ENCODE peak calls at places on chromosomes 3 and 15, in nine cellular contexts. G, N, A, I, B, X, J, F and V are unnamed samples.

GRCh38 chr15:27535445-27536129 is 563.5 kb downstream of the OCA2 start:
- DNase-seq in G (no peak), B (peak; percentile 89), X (no peak), F (no peak), I (no peak), J (no peak), N (no peak), A (no peak), V (no peak)

GRCh38 chr15:76678766-76679165 is 226.4 kb downstream of the SCAPER start:
- DNase-seq in B (no peak), I (peak; percentile 12), X (no peak), G (peak; percentile 61), A (peak; percentile 60), N (no peak), J (no peak), F (no peak), V (no peak)

GRCh38 chr15:91956026-91956723 is 102.7 kb downstream of the SLCO3A1 start:
- DNase-seq in F (no peak), I (peak; percentile 42), A (peak; percentile 35), G (peak; percentile 25), J (peak; percentile 93), B (peak; percentile 89), N (no peak), X (peak; percentile 48), V (peak; percentile 44)

GRCh38 chr3:125054436-125055164 is 1.2 kb downstream of the HEG1 start:
- DNase-seq in G (peak; percentile 53), X (no peak), F (peak; percentile 57), I (peak; percentile 53), N (no peak), B (no peak), A (peak; percentile 68), J (peak; percentile 43), V (peak; percentile 25)

GRCh38 chr3:129282727-129283327 is 4.2 kb downstream of the HMCES start:
- DNase-seq in B (peak; percentile 72), G (peak; percentile 81), A (peak; percentile 47), J (peak; percentile 53), X (no peak), N (no peak), I (no peak), F (no peak), V (peak; percentile 22)

GRCh38 chr3:76044601-76045600 is 259.6 kb upstream of the ZNF717 start:
- DNase-seq in A (peak; percentile 44), X (no peak), J (no peak), N (peak; percentile 23), B (peak; percentile 43), F (no peak), I (peak; percentile 54), G (no peak), V (peak; percentile 27)

GRCh38 chr3:138219255-138219654 is 32.2 kb downstream of the ARMC8 start:
- DNase-seq in J (no peak), N (no peak), F (no peak), I (no peak), A (no peak), G (no peak), X (no peak), B (no peak), V (no peak)

GRCh38 chr15:79918278-79918677 is 21.5 kb upstream of the MTHFS start:
- DNase-seq in F (no peak), X (no peak), A (no peak), I (peak; percentile 53), J (no peak), G (no peak), B (no peak), N (no peak), V (no peak)

GRCh38 chr3:126986001-126986400 is 3.1 kb downstream of the PLXNA1 start:
- DNase-seq in G (peak; percentile 50), A (peak; percentile 17), N (no peak), J (no peak), I (no peak), B (no peak), X (no peak), F (no peak), V (peak; percentile 64)

GRCh38 chr3:145849115-145849514 is 311.9 kb downstream of the PLOD2 start:
- DNase-seq in F (no peak), J (no peak), B (no peak), I (no peak), N (no peak), A (no peak), X (no peak), G (no peak), V (no peak)

GRCh38 chr3:187823802-187824201 is 78.5 kb upstream of the BCL6 start:
- DNase-seq in A (no peak), F (no peak), B (no peak), X (no peak), G (no peak), N (no peak), I (no peak), J (no peak), V (no peak)

GRCh38 chr15:68843425-68844311 is 23.0 kb upstream of the ANP32A start:
- DNase-seq in X (peak; percentile 42), I (peak; percentile 80), B (no peak), N (no peak), A (no peak), J (no peak), F (no peak), G (peak; percentile 20), V (peak; percentile 26)

GRCh38 chr3:38334656-38335055 is 11.9 kb upstream of the XYLB start:
- DNase-seq in J (no peak), B (no peak), F (no peak), G (peak; percentile 88), X (no peak), A (peak; percentile 60), I (no peak), N (no peak), V (peak; percentile 70)

GRCh38 chr3:7144696-7145308 is 283.9 kb downstream of the GRM7 start:
- DNase-seq in I (peak; percentile 80), X (peak; percentile 32), G (peak; percentile 1), J (peak; percentile 12), A (no peak), N (no peak), F (no peak), B (peak; percentile 12), V (peak; percentile 1)

DNA sequence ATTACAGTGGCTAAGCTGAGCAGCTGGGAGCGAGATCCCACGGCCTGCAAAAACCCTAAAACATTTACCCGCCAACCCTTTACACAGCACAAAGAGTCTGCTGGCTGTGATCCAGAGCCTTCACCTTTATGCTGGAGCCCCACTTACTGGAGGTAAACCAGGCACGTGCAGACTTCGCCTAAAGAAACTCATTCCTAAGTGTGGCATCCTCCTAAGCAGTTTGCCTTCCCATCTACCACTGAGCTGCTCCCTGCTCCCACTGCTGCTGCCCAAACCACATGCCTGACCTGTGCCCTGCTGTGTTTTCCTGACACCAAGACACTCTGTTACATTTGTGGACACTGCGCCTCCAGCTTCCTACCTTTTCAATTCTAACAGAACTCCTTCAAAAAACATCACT is 53.0 kb downstream of the CHSY1 start:
- DNase-seq in J (no peak), N (no peak), B (no peak), A (peak; percentile 48), G (peak; percentile 43), F (no peak), X (no peak), I (no peak), V (no peak)
- H3K4me3 ChIP-seq in J (no peak overlapping the region), N (no peak overlapping the region), B (no peak overlapping the region), A (no peak overlapping the region), G (no peak overlapping the region), F (no peak overlapping the region), X (no peak overlapping the region), I (no peak overlapping the region), V (no peak overlapping the region)

GRCh38 chr15:89315375-89315929 is 19.2 kb downstream of the POLG start:
- DNase-seq in A (no peak), F (no peak), N (no peak), B (no peak), X (no peak), G (no peak), J (no peak), I (no peak), V (no peak)
- H3K36me3 ChIP-seq in A (peaks cover 47% of the 10 kb centered on the region), F (no peaks in the 10 kb centered on the region), N (peaks cover 13% of the 10 kb centered on the region), B (peaks cover 22% of the 10 kb centered on the region), X (peaks cover 95% of the 10 kb centered on the region), G (peaks cover 10% of the 10 kb centered on the region), J (peaks cover 60% of the 10 kb centered on the region), I (no peaks in the 10 kb centered on the region), V (peaks cover 92% of the 10 kb centered on the region)

DNA sequence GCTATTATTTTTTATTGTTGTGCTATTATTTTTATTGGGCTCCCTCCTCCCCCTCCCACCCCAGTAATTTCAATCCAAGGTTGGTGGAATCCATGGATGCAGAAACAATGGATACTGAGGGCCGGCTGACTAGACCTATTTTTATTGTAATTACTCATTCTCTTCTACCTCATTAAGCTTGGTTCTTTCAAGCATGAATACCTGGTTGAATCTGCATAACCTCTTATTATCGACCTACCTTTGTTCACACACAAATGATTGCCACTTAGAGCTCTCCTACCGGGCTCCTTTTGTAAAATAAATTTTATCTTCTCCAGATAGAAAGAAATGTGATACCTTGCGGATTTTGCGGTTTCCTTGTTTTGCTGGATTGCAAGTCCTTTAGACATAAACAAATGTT is 31.6 kb downstream of the BTD start:
- DNase-seq in X (no peak), I (peak; percentile 25), F (no peak), J (no peak), A (no peak), B (no peak), G (no peak), N (no peak), V (no peak)
- H3K4me3 ChIP-seq in X (no peak overlapping the region), I (no peak overlapping the region), F (no peak overlapping the region), J (no peak overlapping the region), A (no peak overlapping the region), B (no peak overlapping the region), G (no peak overlapping the region), N (no peak overlapping the region), V (no peak overlapping the region)

DNA sequence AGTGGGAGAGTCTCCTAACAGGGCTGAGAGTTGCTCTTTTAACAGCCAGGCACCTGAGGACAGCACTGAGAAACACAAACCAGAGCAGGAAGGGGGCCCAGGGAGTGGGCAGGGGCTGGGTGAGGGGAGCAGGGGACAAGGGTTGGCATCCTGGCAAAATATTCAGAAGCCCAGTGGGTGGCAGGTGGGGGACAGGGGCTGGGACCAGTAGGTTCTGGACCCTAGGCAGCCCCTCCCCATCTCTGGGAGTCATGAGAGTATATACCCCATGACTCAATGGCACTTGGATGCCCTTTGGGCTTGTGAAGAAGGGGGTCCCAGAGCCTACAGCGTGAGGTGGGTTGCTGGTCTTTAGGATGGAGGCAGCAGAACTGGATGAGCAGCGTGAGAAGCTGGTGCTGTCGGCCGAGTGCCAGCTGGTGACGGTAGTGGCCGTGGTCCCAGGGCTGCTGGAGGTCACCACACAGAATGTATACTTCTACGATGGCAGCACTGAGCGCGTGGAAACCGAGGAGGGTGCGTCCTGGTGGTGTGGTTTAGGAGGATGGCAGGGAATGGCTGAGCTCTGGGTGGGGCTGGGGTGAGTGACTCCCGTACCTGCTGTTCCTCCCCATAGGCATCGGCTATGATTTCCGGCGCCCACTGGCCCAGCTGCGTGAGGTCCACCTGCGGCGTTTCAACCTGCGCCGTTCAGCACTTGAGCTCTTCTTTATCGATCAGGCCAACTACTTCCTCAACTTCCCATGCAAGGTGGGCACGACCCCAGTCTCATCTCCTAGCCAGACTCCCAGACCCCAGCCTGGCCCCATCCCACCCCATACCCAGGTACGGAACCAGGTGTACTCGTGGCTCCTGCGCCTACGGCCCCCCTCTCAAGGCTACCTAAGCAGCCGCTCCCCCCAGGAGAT is 24.2 kb downstream of the NBEAL2 start:
- DNase-seq in B (no peak), I (no peak), J (no peak), N (no peak), F (no peak), A (no peak), X (no peak), G (no peak), V (no peak)
- H3K36me3 ChIP-seq in B (peaks cover 75% of the 10 kb centered on the region), I (no peaks in the 10 kb centered on the region), J (peaks cover 8% of the 10 kb centered on the region), N (peaks cover 4% of the 10 kb centered on the region), F (no peaks in the 10 kb centered on the region), A (peaks cover 6% of the 10 kb centered on the region), X (peaks cover 82% of the 10 kb centered on the region), G (no peaks in the 10 kb centered on the region), V (no peaks in the 10 kb centered on the region)